ENCODE peak calls at places on chromosomes 7 and 10, in nine cellular contexts. One of them, this sample, is unnamed.
A peak's percentile ranks its signal among the peaks of the same experiment; 100 is the strongest.

GRCh38 chr7:105963038-105963667 is at the start of gene CDHR3:
- DNase-seq in cardiac muscle cell: no peak
- DNase-seq in psoas muscle: no peak
- DNase-seq in ovary: no peak
- DNase-seq in SK-N-SH: no peak
- DNase-seq in hepatocyte: peak; percentile 34
- DNase-seq in ascending aorta: no peak
- DNase-seq in fibroblast of lung: no peak
- DNase-seq in heart right ventricle: no peak
- DNase-seq in this sample: no peak

GRCh38 chr7:101814996-101815825 is 2.2 kb upstream of the CUX1 start:
- DNase-seq in heart right ventricle: peak; percentile 40
- DNase-seq in psoas muscle: peak; percentile 42
- DNase-seq in SK-N-SH: peak; percentile 97
- DNase-seq in hepatocyte: peak; percentile 86
- DNase-seq in fibroblast of lung: peak; percentile 25
- DNase-seq in ascending aorta: peak; percentile 73
- DNase-seq in ovary: peak; percentile 81
- DNase-seq in cardiac muscle cell: peak; percentile 46
- DNase-seq in this sample: no peak

GRCh38 chr10:69631566-69631965 is 1.5 kb downstream of the FAM241B start:
- DNase-seq in ovary: no peak
- DNase-seq in fibroblast of lung: no peak
- DNase-seq in ascending aorta: no peak
- DNase-seq in cardiac muscle cell: no peak
- DNase-seq in heart right ventricle: no peak
- DNase-seq in hepatocyte: no peak
- DNase-seq in SK-N-SH: no peak
- DNase-seq in psoas muscle: no peak
- DNase-seq in this sample: no peak

GRCh38 chr7:102836206-102836938 is 76.4 kb upstream of the LRRC17 start:
- DNase-seq in psoas muscle: no peak
- DNase-seq in fibroblast of lung: peak; percentile 88
- DNase-seq in heart right ventricle: no peak
- DNase-seq in SK-N-SH: no peak
- DNase-seq in ascending aorta: no peak
- DNase-seq in hepatocyte: peak; percentile 30
- DNase-seq in cardiac muscle cell: peak; percentile 89
- DNase-seq in ovary: no peak
- DNase-seq in this sample: peak; percentile 74

GRCh38 chr7:40298421-40298820 is 163.6 kb downstream of the SUGCT start:
- DNase-seq in psoas muscle: no peak
- DNase-seq in heart right ventricle: no peak
- DNase-seq in fibroblast of lung: peak; percentile 13
- DNase-seq in cardiac muscle cell: peak; percentile 68
- DNase-seq in hepatocyte: no peak
- DNase-seq in ovary: no peak
- DNase-seq in ascending aorta: no peak
- DNase-seq in SK-N-SH: no peak
- DNase-seq in this sample: no peak

GRCh38 chr7:6530626-6531491 is 20.4 kb downstream of the GRID2IP start:
- DNase-seq in hepatocyte: no peak
- DNase-seq in SK-N-SH: peak; percentile 79
- DNase-seq in ascending aorta: no peak
- DNase-seq in fibroblast of lung: no peak
- DNase-seq in cardiac muscle cell: no peak
- DNase-seq in psoas muscle: no peak
- DNase-seq in heart right ventricle: no peak
- DNase-seq in ovary: no peak
- DNase-seq in this sample: no peak

GRCh38 chr7:21092923-21093702 is 306.4 kb upstream of the SP8 start:
- DNase-seq in ovary: no peak
- DNase-seq in psoas muscle: no peak
- DNase-seq in fibroblast of lung: no peak
- DNase-seq in ascending aorta: no peak
- DNase-seq in hepatocyte: no peak
- DNase-seq in heart right ventricle: no peak
- DNase-seq in SK-N-SH: no peak
- DNase-seq in cardiac muscle cell: no peak
- DNase-seq in this sample: no peak

GRCh38 chr7:139341776-139342244 is 673 bp downstream of the FMC1 start:
- DNase-seq in SK-N-SH: no peak
- DNase-seq in fibroblast of lung: no peak
- DNase-seq in ovary: no peak
- DNase-seq in hepatocyte: no peak
- DNase-seq in ascending aorta: no peak
- DNase-seq in cardiac muscle cell: no peak
- DNase-seq in heart right ventricle: no peak
- DNase-seq in psoas muscle: no peak
- DNase-seq in this sample: peak; percentile 81

GRCh38 chr10:11515596-11516418 is 95.6 kb downstream of the USP6NL start:
- DNase-seq in hepatocyte: peak; percentile 70
- DNase-seq in psoas muscle: no peak
- DNase-seq in SK-N-SH: peak; percentile 55
- DNase-seq in heart right ventricle: peak; percentile 44
- DNase-seq in ascending aorta: no peak
- DNase-seq in cardiac muscle cell: peak; percentile 80
- DNase-seq in fibroblast of lung: peak; percentile 79
- DNase-seq in ovary: no peak
- DNase-seq in this sample: peak; percentile 49

GRCh38 chr7:20514364-20514763 is 101.1 kb upstream of the ABCB5 start:
- DNase-seq in SK-N-SH: peak; percentile 58
- DNase-seq in fibroblast of lung: peak; percentile 61
- DNase-seq in psoas muscle: no peak
- DNase-seq in hepatocyte: peak; percentile 44
- DNase-seq in heart right ventricle: peak; percentile 13
- DNase-seq in cardiac muscle cell: peak; percentile 80
- DNase-seq in ovary: no peak
- DNase-seq in ascending aorta: no peak
- DNase-seq in this sample: peak; percentile 72

GRCh38 chr10:91766676-91767075 is 31.6 kb upstream of the TNKS2 start:
- DNase-seq in heart right ventricle: no peak
- DNase-seq in ovary: no peak
- DNase-seq in SK-N-SH: no peak
- DNase-seq in hepatocyte: no peak
- DNase-seq in psoas muscle: no peak
- DNase-seq in cardiac muscle cell: no peak
- DNase-seq in ascending aorta: no peak
- DNase-seq in fibroblast of lung: no peak
- DNase-seq in this sample: no peak

GRCh38 chr7:158310924-158311713 is 276.5 kb downstream of the PTPRN2 start:
- DNase-seq in SK-N-SH: no peak
- DNase-seq in ovary: no peak
- DNase-seq in hepatocyte: no peak
- DNase-seq in cardiac muscle cell: no peak
- DNase-seq in psoas muscle: no peak
- DNase-seq in heart right ventricle: no peak
- DNase-seq in fibroblast of lung: no peak
- DNase-seq in ascending aorta: no peak
- DNase-seq in this sample: no peak

GRCh38 chr7:20026762-20027161 is 190.4 kb downstream of the MACC1 start:
- DNase-seq in ascending aorta: no peak
- DNase-seq in psoas muscle: no peak
- DNase-seq in SK-N-SH: no peak
- DNase-seq in ovary: no peak
- DNase-seq in fibroblast of lung: no peak
- DNase-seq in hepatocyte: no peak
- DNase-seq in heart right ventricle: no peak
- DNase-seq in cardiac muscle cell: no peak
- DNase-seq in this sample: no peak

DNA sequence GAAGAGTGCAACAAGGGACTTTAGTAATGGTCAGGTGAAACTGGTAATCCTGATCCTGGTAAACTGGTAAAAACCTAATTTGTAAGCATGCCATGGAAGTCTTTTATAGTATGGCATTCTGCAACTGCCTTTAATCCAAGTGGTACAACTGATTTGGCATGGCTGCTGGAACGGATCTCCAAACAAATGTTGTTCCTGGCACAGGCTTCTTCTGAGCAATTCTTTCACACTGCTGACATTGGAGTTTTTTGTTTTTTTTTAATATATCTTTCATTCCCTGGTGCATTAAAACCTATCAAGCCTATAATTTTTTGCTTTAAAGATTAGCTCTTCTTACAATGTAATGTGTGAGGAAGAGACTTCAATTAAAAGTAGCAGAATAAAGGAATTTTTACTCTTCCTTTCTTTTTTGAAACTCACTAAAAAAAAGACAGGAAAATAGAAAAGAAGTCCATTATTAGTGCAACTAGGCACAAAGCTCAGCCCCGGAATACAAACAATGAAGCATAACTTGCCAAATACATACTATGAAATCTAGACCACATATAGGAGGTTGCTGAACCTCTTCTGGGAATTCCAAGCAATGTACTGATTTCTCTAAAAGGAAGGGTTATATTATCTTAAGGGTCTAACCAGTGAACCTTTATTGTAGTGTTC is 79.3 kb upstream of the OIT3 start:
- DNase-seq in ascending aorta: no peak
- DNase-seq in fibroblast of lung: peak; percentile 23
- DNase-seq in hepatocyte: no peak
- DNase-seq in psoas muscle: no peak
- DNase-seq in cardiac muscle cell: peak; percentile 42
- DNase-seq in ovary: no peak
- DNase-seq in SK-N-SH: no peak
- DNase-seq in heart right ventricle: no peak
- DNase-seq in this sample: no peak
- TF ChIP-seq CTCF in ascending aorta: no peak
- TF ChIP-seq CTCF in fibroblast of lung: no peak
- TF ChIP-seq CTCF in hepatocyte: no peak
- TF ChIP-seq CTCF in psoas muscle: no peak
- TF ChIP-seq CTCF in cardiac muscle cell: no peak
- TF ChIP-seq CTCF in ovary: no peak
- TF ChIP-seq CTCF in SK-N-SH: no peak
- TF ChIP-seq CTCF in heart right ventricle: no peak
- TF ChIP-seq CTCF in this sample: no peak

GRCh38 chr7:2148814-2149213 is 83.9 kb downstream of the MAD1L1 start:
- DNase-seq in fibroblast of lung: no peak
- DNase-seq in hepatocyte: no peak
- DNase-seq in SK-N-SH: no peak
- DNase-seq in ascending aorta: no peak
- DNase-seq in ovary: no peak
- DNase-seq in cardiac muscle cell: no peak
- DNase-seq in psoas muscle: no peak
- DNase-seq in heart right ventricle: no peak
- DNase-seq in this sample: no peak
- H3K27ac ChIP-seq in fibroblast of lung: no peak overlapping the region
- H3K27ac ChIP-seq in hepatocyte: no peak overlapping the region
- H3K27ac ChIP-seq in SK-N-SH: no peak overlapping the region
- H3K27ac ChIP-seq in ascending aorta: no peak overlapping the region
- H3K27ac ChIP-seq in ovary: no peak overlapping the region
- H3K27ac ChIP-seq in cardiac muscle cell: no peak overlapping the region
- H3K27ac ChIP-seq in psoas muscle: no peak overlapping the region
- H3K27ac ChIP-seq in heart right ventricle: no peak overlapping the region
- H3K27ac ChIP-seq in this sample: no peak overlapping the region

GRCh38 chr7:52863667-52864066 is 171.8 kb upstream of the POM121L12 start:
- DNase-seq in heart right ventricle: no peak
- DNase-seq in ascending aorta: no peak
- DNase-seq in cardiac muscle cell: no peak
- DNase-seq in fibroblast of lung: no peak
- DNase-seq in ovary: no peak
- DNase-seq in hepatocyte: peak; percentile 6
- DNase-seq in SK-N-SH: no peak
- DNase-seq in psoas muscle: no peak
- DNase-seq in this sample: no peak

GRCh38 chr7:52862321-52862720 is 173.1 kb upstream of the POM121L12 start:
- DNase-seq in ovary: no peak
- DNase-seq in psoas muscle: no peak
- DNase-seq in cardiac muscle cell: no peak
- DNase-seq in ascending aorta: no peak
- DNase-seq in heart right ventricle: no peak
- DNase-seq in fibroblast of lung: no peak
- DNase-seq in hepatocyte: no peak
- DNase-seq in SK-N-SH: no peak
- DNase-seq in this sample: no peak
- TF ChIP-seq CTCF in ovary: no peak
- TF ChIP-seq CTCF in psoas muscle: no peak
- TF ChIP-seq CTCF in cardiac muscle cell: no peak
- TF ChIP-seq CTCF in ascending aorta: no peak
- TF ChIP-seq CTCF in heart right ventricle: no peak
- TF ChIP-seq CTCF in fibroblast of lung: no peak
- TF ChIP-seq CTCF in hepatocyte: no peak
- TF ChIP-seq CTCF in SK-N-SH: no peak
- TF ChIP-seq CTCF in this sample: no peak

GRCh38 chr7:68692511-68692910 is 905.8 kb upstream of the AUTS2 start:
- DNase-seq in SK-N-SH: no peak
- DNase-seq in hepatocyte: no peak
- DNase-seq in psoas muscle: no peak
- DNase-seq in heart right ventricle: no peak
- DNase-seq in ovary: no peak
- DNase-seq in cardiac muscle cell: no peak
- DNase-seq in ascending aorta: no peak
- DNase-seq in fibroblast of lung: no peak
- DNase-seq in this sample: no peak
- H3K27ac ChIP-seq in SK-N-SH: peak overlapping the region; percentile 100
- H3K27ac ChIP-seq in hepatocyte: no peak overlapping the region
- H3K27ac ChIP-seq in psoas muscle: no peak overlapping the region
- H3K27ac ChIP-seq in heart right ventricle: no peak overlapping the region
- H3K27ac ChIP-seq in ovary: no peak overlapping the region
- H3K27ac ChIP-seq in cardiac muscle cell: no peak overlapping the region
- H3K27ac ChIP-seq in ascending aorta: no peak overlapping the region
- H3K27ac ChIP-seq in fibroblast of lung: peak overlapping the region; percentile 94
- H3K27ac ChIP-seq in this sample: no peak overlapping the region

DNA sequence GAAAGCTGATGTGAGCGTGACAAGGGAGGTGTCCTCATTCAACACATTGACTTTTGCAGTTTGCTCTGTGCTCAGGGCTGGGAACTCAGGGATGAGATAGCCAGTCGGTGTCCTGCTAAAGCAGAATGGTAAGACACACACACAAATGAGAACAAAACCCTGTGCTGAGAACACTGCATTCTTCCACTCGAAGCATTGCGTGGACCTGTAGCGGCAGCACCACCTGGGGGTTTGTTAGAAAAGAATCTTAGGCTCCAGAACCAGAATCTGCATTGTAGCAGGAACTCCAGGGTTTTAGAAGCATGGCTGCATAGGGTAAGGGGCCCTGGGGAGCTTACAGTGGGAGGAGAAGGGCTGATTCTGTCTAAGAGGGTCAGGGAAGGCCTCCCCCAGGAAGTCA is 21.5 kb upstream of the OGDHL start:
- DNase-seq in heart right ventricle: no peak
- DNase-seq in fibroblast of lung: no peak
- DNase-seq in hepatocyte: no peak
- DNase-seq in ascending aorta: no peak
- DNase-seq in SK-N-SH: no peak
- DNase-seq in cardiac muscle cell: no peak
- DNase-seq in ovary: no peak
- DNase-seq in psoas muscle: no peak
- DNase-seq in this sample: no peak
- TF ChIP-seq CTCF in heart right ventricle: no peak
- TF ChIP-seq CTCF in fibroblast of lung: no peak
- TF ChIP-seq CTCF in hepatocyte: no peak
- TF ChIP-seq CTCF in ascending aorta: no peak
- TF ChIP-seq CTCF in SK-N-SH: no peak
- TF ChIP-seq CTCF in cardiac muscle cell: no peak
- TF ChIP-seq CTCF in ovary: no peak
- TF ChIP-seq CTCF in psoas muscle: no peak
- TF ChIP-seq CTCF in this sample: no peak

This sample was measured in RWPE1.